ENCODE peak calls at places on chromosomes 16 and 17, in nine cellular contexts. R is ovary, V is cardiac fibroblast, F is A549, N is mucosa of descending colon, B is MCF 10A, U is OCI-LY7, C is heart right ventricle, P is sigmoid colon. T is an unnamed sample.

GRCh38 chr16:68490829-68491575 is 42.7 kb upstream of the SMPD3 start:
- DNase-seq in R (no peak), V (peak), F (peak), N (peak), B (peak), U (peak), C (no peak), P (no peak), T (peak)

GRCh38 chr17:56812971-56813388 is 20.7 kb downstream of the C17orf67 start:
- DNase-seq in R (no peak), V (no peak), F (no peak), N (no peak), B (no peak), U (no peak), C (no peak), P (no peak), T (no peak)

GRCh38 chr17:62700964-62701705 is 73.7 kb downstream of the MRC2 start:
- DNase-seq in R (no peak), V (no peak), F (no peak), N (no peak), B (no peak), U (no peak), C (no peak), P (peak), T (no peak)

GRCh38 chr17:3977387-3977786 is 13.2 kb upstream of the ATP2A3 start:
- DNase-seq in R (no peak), V (no peak), F (no peak), N (no peak), B (no peak), U (no peak), C (no peak), P (no peak), T (no peak)

GRCh38 chr16:74650966-74651567 is 15.6 kb downstream of the RFWD3 start:
- DNase-seq in R (no peak), V (peak), F (peak), N (peak), B (peak), U (peak), C (no peak), P (no peak), T (peak)

GRCh38 chr17:9658593-9659211 is 13.4 kb downstream of the USP43 start:
- DNase-seq in R (no peak), V (no peak), F (no peak), N (peak), B (peak), U (no peak), C (no peak), P (no peak), T (no peak)

GRCh38 chr17:82713015-82713723 is 3.3 kb upstream of the FN3KRP start:
- DNase-seq in R (no peak), V (no peak), F (no peak), N (no peak), B (no peak), U (no peak), C (no peak), P (no peak), T (no peak)

GRCh38 chr17:39553326-39553945 is 54.3 kb downstream of the NEUROD2 start:
- DNase-seq in R (no peak), V (peak), F (no peak), N (no peak), B (peak), U (no peak), C (no peak), P (no peak), T (peak)

GRCh38 chr17:80720624-80721577 is 176.3 kb downstream of the RPTOR start:
- DNase-seq in R (peak), V (peak), F (peak), N (peak), B (peak), U (peak), C (no peak), P (no peak), T (peak)

GRCh38 chr16:29680180-29680598 is 1.2 kb downstream of the QPRT start:
- DNase-seq in R (no peak), V (no peak), F (no peak), N (peak), B (no peak), U (no peak), C (no peak), P (no peak), T (no peak)

GRCh38 chr16:67649494-67649931 is 4.6 kb downstream of the CARMIL2 start:
- DNase-seq in R (no peak), V (no peak), F (no peak), N (no peak), B (peak), U (no peak), C (peak), P (no peak), T (no peak)

GRCh38 chr16:49414651-49415050 is 41.0 kb downstream of the C16orf78 start:
- DNase-seq in R (no peak), V (no peak), F (no peak), N (no peak), B (no peak), U (no peak), C (no peak), P (peak), T (no peak)

GRCh38 chr16:23974223-23974622 is 138.4 kb downstream of the PRKCB start:
- DNase-seq in R (no peak), V (no peak), F (no peak), N (no peak), B (peak), U (no peak), C (no peak), P (no peak), T (no peak)

DNA sequence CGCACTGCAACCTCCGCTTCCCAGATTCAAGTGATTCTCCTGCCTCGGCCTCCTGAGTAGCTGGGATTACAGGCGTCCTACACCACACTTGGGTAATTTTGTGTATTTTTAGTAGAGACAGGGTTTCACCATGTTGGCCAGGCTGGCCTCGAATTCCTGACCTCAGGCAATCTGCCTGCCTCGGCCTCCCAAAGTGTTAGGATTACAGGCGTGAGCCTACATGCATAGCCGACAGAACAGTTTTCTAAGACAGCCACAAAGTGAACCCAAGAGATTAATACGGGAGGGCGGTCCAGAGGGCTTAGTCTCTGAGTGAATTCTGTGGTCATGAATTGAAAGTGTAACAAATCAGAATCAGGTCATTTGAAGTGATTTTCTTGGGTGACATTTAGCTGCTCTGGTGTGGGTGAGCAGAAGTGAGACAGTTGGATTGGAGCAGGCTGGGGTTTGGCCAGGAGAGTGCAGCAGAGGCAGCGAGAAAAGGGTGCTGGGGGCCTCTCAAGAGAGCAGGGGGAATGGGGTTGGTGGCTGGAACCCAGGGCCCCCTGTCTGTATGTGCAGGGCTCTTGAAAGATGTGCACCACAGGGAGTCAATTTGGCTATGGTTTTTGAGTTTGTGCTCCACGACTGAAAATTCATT is 231.4 kb upstream of the WSCD1 start:
- DNase-seq in R (no peak), V (no peak), F (no peak), N (no peak), B (no peak), U (peak), C (no peak), P (no peak), T (no peak)
- TF ChIP-seq CTCF in R (no peak), V (no peak), F (no peak), N (no peak), B (no peak), U (peak), C (no peak), P (no peak), T (no peak)

GRCh38 chr16:15041260-15042011 is 14.4 kb downstream of the NTAN1 start:
- DNase-seq in R (peak), V (peak), F (no peak), N (peak), B (peak), U (no peak), C (peak), P (peak), T (peak)
- TF ChIP-seq CTCF in R (no peak), V (peak), F (no peak), N (no peak), B (no peak), U (no peak), C (peak), P (no peak), T (peak)

GRCh38 chr17:42459256-42459982 is 741 bp downstream of the ATP6V0A1 start:
- DNase-seq in R (peak), V (peak), F (peak), N (peak), B (peak), U (peak), C (peak), P (peak), T (peak)
- TF ChIP-seq CTCF in R (no peak), V (peak), F (peak), N (no peak), B (peak), U (peak), C (peak), P (no peak), T (peak)

GRCh38 chr17:48163809-48164208 is 56.2 kb downstream of the SNX11 start:
- DNase-seq in R (no peak), V (no peak), F (no peak), N (no peak), B (no peak), U (no peak), C (no peak), P (no peak), T (no peak)
- TF ChIP-seq CTCF in R (no peak), V (peak), F (peak), N (no peak), B (peak), U (peak), C (no peak), P (no peak), T (peak)

DNA sequence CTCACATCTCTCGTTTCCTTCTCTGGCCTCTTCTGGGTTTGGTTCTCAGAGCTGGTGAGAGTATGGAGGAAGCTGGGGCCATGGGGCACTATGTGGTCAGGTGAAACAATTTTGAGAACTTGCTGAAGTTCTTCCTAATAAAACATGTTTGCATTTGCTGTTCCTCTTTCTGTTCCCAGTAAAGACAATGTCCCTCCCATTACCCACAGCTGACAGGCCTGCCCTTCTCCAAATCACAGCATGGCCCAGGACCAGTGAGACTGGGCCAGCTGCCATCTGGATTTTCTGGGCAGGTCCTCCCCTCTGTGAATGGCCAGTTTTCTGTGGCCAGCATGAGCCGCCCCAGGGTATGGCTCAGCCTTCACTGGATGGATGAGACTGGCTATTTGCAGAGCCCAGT is at the start of gene CD300H:
- DNase-seq in R (no peak), V (no peak), F (no peak), N (peak), B (peak), U (no peak), C (no peak), P (no peak), T (no peak)
- TF ChIP-seq CTCF in R (no peak), V (no peak), F (no peak), N (no peak), B (no peak), U (no peak), C (no peak), P (no peak), T (no peak)

GRCh38 chr16:2429037-2429770 is at the start of gene CCNF:
- DNase-seq in R (peak), V (peak), F (peak), N (peak), B (peak), U (peak), C (peak), P (peak), T (peak)
- TF ChIP-seq CTCF in R (peak), V (no peak), F (no peak), N (no peak), B (no peak), U (peak), C (peak), P (no peak), T (no peak)

GRCh38 chr17:73560661-73561060 is 83.6 kb downstream of the SDK2 start:
- DNase-seq in R (no peak), V (no peak), F (no peak), N (no peak), B (no peak), U (peak), C (no peak), P (no peak), T (no peak)
- TF ChIP-seq CTCF in R (no peak), V (no peak), F (no peak), N (no peak), B (no peak), U (peak), C (no peak), P (no peak), T (no peak)

T was measured in fibroblast of pulmonary artery.